ENCODE peak calls at places on chromosome 6, in four cellular contexts. U, F, N and D are unnamed samples.
A peak's percentile ranks its signal among the peaks of the same experiment; 100 is the strongest.

GRCh38 chr6:167479967-167480653 is 155.2 kb downstream of the TTLL2 start:
- DNase-seq in U (no peak), N (no peak), F (no peak), D (no peak)

GRCh38 chr6:446418-447366 is 55.1 kb downstream of the IRF4 start:
- DNase-seq in F (peak; percentile 50), U (no peak), N (no peak), D (no peak)

GRCh38 chr6:169452117-169452868 is 198.6 kb upstream of the THBS2 start:
- DNase-seq in N (no peak), F (peak; percentile 98), U (no peak), D (no peak)

GRCh38 chr6:81816387-81816786 is 63.9 kb upstream of the TENT5A start:
- DNase-seq in F (no peak), N (no peak), U (peak; percentile 6), D (no peak)

GRCh38 chr6:118748311-118749062 is 97.1 kb upstream of the CEP85L start:
- DNase-seq in U (peak; percentile 11), N (no peak), F (peak; percentile 76), D (peak; percentile 67)

GRCh38 chr6:45843848-45844521 is 171.7 kb downstream of the CLIC5 start:
- DNase-seq in U (no peak), F (peak; percentile 56), N (no peak), D (no peak)

GRCh38 chr6:30006170-30007131 is 54.6 kb upstream of the POLR1H start:
- DNase-seq in N (no peak), U (peak; percentile 24), F (peak; percentile 60), D (peak; percentile 25)

GRCh38 chr6:151702851-151703629 is 104.4 kb upstream of the ESR1 start:
- DNase-seq in N (no peak), F (peak; percentile 26), U (no peak), D (peak; percentile 59)

GRCh38 chr6:37495199-37495913 is 4.3 kb downstream of the CCDC167 start:
- DNase-seq in F (no peak), N (no peak), U (no peak), D (no peak)

GRCh38 chr6:87982134-87982533 is 65.5 kb upstream of the SPACA1 start:
- DNase-seq in U (no peak), F (no peak), N (no peak), D (no peak)

GRCh38 chr6:7505196-7505699 is 36.2 kb upstream of the DSP start:
- DNase-seq in N (peak; percentile 9), F (peak; percentile 89), U (peak; percentile 66), D (peak; percentile 98)

GRCh38 chr6:96460052-96460700 is 61.4 kb upstream of the UFL1 start:
- DNase-seq in F (no peak), N (no peak), U (no peak), D (no peak)

GRCh38 chr6:3208775-3209113 is 18.7 kb downstream of the TUBB2B start:
- DNase-seq in F (no peak), U (no peak), N (no peak), D (no peak)

GRCh38 chr6:3208096-3208774 is 19.2 kb downstream of the TUBB2B start:
- DNase-seq in U (peak; percentile 58), N (no peak), F (peak; percentile 98), D (peak; percentile 63)

GRCh38 chr6:3210024-3210610 is 17.3 kb downstream of the TUBB2B start:
- DNase-seq in U (no peak), N (no peak), F (no peak), D (no peak)

GRCh38 chr6:3211681-3212080 is 15.8 kb downstream of the TUBB2B start:
- DNase-seq in U (no peak), N (no peak), F (peak; percentile 57), D (peak; percentile 67)

DNA sequence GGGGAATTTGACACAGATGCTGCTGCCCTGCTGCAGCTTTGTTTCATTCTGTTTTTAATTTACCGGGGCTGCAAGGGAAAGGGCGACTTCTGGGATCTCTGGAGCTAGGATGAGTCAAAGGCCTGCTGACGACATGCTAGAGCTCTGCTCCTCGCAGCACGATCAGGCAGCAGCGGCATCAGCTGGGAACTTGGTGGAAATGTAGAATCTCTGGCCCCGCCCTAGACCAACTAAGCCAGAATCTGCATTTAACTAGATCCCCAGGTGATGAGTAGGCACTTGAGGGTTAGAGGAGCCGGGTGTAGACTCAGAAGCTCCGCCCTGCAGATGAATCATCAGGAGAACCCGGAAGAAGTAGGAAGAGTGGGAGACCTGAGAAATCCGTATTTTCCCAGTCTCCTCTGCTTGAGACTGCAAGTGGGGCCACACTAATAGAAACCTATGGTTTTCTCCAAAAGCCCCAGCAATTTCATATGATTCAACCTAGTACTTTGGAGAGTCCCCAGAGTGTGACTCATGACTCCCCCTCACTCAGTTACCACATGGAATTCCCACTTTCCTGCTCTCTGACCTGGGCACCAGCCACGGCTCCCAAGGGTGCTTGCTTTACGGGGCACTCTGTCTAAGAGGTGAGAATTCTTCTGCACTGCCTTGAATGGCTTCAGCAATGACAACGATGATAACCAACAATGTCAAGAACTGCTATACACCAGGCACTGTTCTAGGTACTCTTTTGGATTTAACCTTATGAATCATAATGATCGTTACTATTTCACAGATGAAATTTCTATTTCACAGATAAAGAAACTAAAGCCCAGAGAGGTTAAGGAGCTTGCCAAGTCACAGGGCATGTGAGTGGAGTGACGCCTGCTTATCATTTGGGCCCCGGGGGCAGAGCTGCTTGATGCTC is 18.1 kb downstream of the TUBB2B start:
- DNase-seq in N (no peak), F (peak; percentile 99), U (peak; percentile 96), D (peak; percentile 99)
- H3K9ac ChIP-seq in N (no peak overlapping the region), F (peak overlapping the region; percentile 92), U (peak overlapping the region; percentile 84), D (peak overlapping the region; percentile 16)

GRCh38 chr6:4802312-4802935 is 26.2 kb downstream of the CDYL start:
- DNase-seq in N (no peak), F (no peak), U (no peak), D (no peak)
- H3K4me2 ChIP-seq in N (no peak overlapping the region), F (no peak overlapping the region), U (no peak overlapping the region), D (no peak overlapping the region)

GRCh38 chr6:26398555-26398954 is 3.5 kb upstream of the BTN3A1 start:
- DNase-seq in U (no peak), N (no peak), F (no peak), D (no peak)

GRCh38 chr6:26400626-26401025 is 1.4 kb upstream of the BTN3A1 start:
- DNase-seq in N (no peak), U (no peak), F (no peak), D (no peak)

GRCh38 chr6:26403888-26404287 is 1.8 kb downstream of the BTN3A1 start:
- DNase-seq in N (no peak), U (no peak), F (no peak), D (peak; percentile 28)

GRCh38 chr6:26401987-26402658 is at the start of gene BTN3A1:
- DNase-seq in N (peak; percentile 37), F (peak; percentile 88), U (peak; percentile 89), D (peak; percentile 42)

GRCh38 chr6:26401389-26401986 is 587 bp upstream of the BTN3A1 start:
- DNase-seq in U (no peak), F (no peak), N (no peak), D (no peak)
- H3K9ac ChIP-seq in U (peak overlapping the region; percentile 87), F (peak overlapping the region; percentile 86), N (no peak overlapping the region), D (no peak overlapping the region)

GRCh38 chr6:105489213-105489525 is 86.3 kb upstream of the PREP start:
- DNase-seq in F (no peak), U (peak; percentile 73), N (no peak), D (no peak)
- H3K4me2 ChIP-seq in F (no peak overlapping the region), U (no peak overlapping the region), N (no peak overlapping the region), D (no peak overlapping the region)

DNA sequence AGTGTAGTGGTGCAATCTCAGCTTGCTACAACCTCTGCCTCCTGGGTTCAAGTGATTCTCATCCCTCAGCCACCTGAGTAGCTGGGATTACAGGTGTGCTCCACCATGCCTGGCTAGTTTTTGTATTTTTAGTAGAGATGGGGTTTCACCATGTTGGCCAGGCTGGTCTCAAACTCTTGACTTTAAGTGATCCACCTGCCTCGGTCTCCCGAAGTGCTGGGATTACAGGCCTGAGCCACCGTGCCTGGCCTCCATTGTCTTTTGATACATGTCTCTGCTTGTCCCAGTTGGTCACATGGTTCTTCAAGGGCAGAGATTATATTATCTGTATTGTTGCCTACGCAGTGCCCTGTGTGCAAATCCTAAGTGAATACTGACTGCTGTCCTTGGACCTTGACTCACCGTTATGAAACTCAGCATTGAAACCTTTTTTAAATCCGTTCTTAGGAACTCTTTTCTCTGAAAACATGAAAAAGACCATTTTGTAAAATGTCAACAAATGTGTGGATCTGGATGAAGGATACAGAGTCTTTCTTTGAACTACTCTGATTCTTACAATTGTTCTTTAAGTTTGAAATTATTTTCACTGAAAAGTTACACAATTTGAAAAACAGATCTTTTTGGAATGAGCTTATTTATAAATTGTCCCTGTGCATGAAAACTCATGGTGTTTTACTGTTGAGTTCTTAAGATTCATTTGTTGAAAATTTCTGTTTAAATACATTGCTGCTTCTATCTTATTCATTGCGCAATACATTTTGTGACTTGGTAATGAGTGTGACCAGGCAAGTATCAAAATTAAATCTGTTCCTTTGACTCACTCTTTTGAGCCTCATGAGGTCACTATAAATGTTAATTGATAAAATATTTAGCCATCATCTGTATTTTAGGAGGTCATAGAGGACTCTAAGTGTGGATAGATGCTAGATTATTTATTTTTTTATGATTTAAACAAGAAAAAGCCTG is 293.5 kb downstream of the UTRN start:
- DNase-seq in F (peak; percentile 84), U (no peak), N (no peak), D (no peak)
- H3K9ac ChIP-seq in F (no peak overlapping the region), U (peak overlapping the region; percentile 34), N (no peak overlapping the region), D (no peak overlapping the region)

GRCh38 chr6:1496836-1497592 is 107.6 kb downstream of the FOXF2 start:
- DNase-seq in U (no peak), N (no peak), F (no peak), D (no peak)
- H3K4me2 ChIP-seq in U (no peak overlapping the region), N (no peak overlapping the region), F (no peak overlapping the region), D (no peak overlapping the region)